ENCODE peak calls at places on chromosomes 5 and 9, in six cellular contexts. V is dorsolateral prefrontal cortex, O is spleen, B is lower lobe of right lung, I is left ventricle myocardium inferior, P is breast epithelium. L is an unnamed sample.

GRCh38 chr5:76402251-76402879 is 720 bp upstream of the IQGAP2 start:
- DNase-seq in B (peak), I (peak), O (peak), V (no peak), P (no peak), L (no peak)

GRCh38 chr9:108662090-108662875 is 193.5 kb downstream of the ACTL7B start:
- DNase-seq in O (no peak), I (no peak), V (no peak), P (no peak), B (no peak), L (peak)

GRCh38 chr5:134020188-134020587 is 15.4 kb upstream of the VDAC1 start:
- DNase-seq in V (no peak), I (no peak), O (peak), B (no peak), P (no peak), L (no peak)

GRCh38 chr9:125747765-125748510 is 765 bp downstream of the PBX3 start:
- DNase-seq in B (peak), V (no peak), O (peak), P (no peak), I (peak), L (peak)

GRCh38 chr5:180026320-180026719 is 45.2 kb downstream of the RNF130 start:
- DNase-seq in I (no peak), P (no peak), O (no peak), B (no peak), V (no peak), L (peak)

GRCh38 chr5:59621477-59621876 is 272.0 kb downstream of the PDE4D start:
- DNase-seq in P (no peak), I (no peak), O (no peak), B (no peak), V (no peak), L (peak)

GRCh38 chr5:34991486-34992238 is 56.1 kb downstream of the AGXT2 start:
- DNase-seq in P (no peak), B (no peak), O (no peak), V (no peak), I (no peak), L (no peak)

GRCh38 chr5:148991606-148992005 is 71.3 kb downstream of the SH3TC2 start:
- DNase-seq in P (no peak), V (no peak), I (no peak), O (no peak), B (no peak), L (no peak)

GRCh38 chr5:145848854-145849253 is 13.7 kb upstream of the PRELID2 start:
- DNase-seq in O (no peak), I (no peak), B (no peak), V (no peak), P (no peak), L (peak)

GRCh38 chr5:10103098-10103497 is 146.6 kb downstream of the ATPSCKMT start:
- DNase-seq in V (no peak), B (no peak), P (no peak), I (no peak), O (no peak), L (no peak)

GRCh38 chr5:95610546-95610945 is 9.3 kb upstream of the GPR150 start:
- DNase-seq in P (no peak), I (no peak), B (no peak), O (no peak), V (no peak), L (no peak)

GRCh38 chr5:107915413-107915812 is 244.7 kb upstream of the EFNA5 start:
- DNase-seq in I (no peak), B (no peak), O (no peak), V (no peak), P (no peak), L (peak)

GRCh38 chr5:114957384-114957783 is 212.3 kb downstream of the TRIM36 start:
- DNase-seq in O (no peak), B (no peak), V (peak), P (no peak), I (no peak), L (no peak)

GRCh38 chr9:122005597-122005996 is 87.5 kb downstream of the TTLL11 start:
- DNase-seq in P (no peak), O (no peak), V (no peak), I (no peak), B (no peak), L (peak)

GRCh38 chr5:10982616-10983015 is 221.6 kb upstream of the DAP start:
- DNase-seq in B (no peak), P (no peak), V (no peak), I (no peak), O (no peak), L (no peak)

GRCh38 chr5:132458651-132459030 is 31.9 kb downstream of the IRF1 start:
- DNase-seq in O (no peak), I (no peak), B (no peak), P (no peak), V (no peak), L (peak)

GRCh38 chr9:129459550-129460322 is 161.2 kb downstream of the C9orf50 start:
- DNase-seq in P (no peak), B (no peak), I (no peak), V (no peak), O (peak), L (no peak)

GRCh38 chr9:129458155-129458661 is 162.7 kb downstream of the C9orf50 start:
- DNase-seq in O (no peak), V (no peak), I (no peak), P (no peak), B (peak), L (no peak)

GRCh38 chr9:129462360-129462759 is 158.5 kb downstream of the C9orf50 start:
- DNase-seq in O (no peak), B (no peak), P (no peak), I (no peak), V (no peak), L (no peak)

GRCh38 chr9:129458663-129459549 is 162.0 kb downstream of the C9orf50 start:
- DNase-seq in I (peak), B (peak), P (no peak), O (peak), V (peak), L (no peak)

GRCh38 chr9:129460323-129461261 is 160.3 kb downstream of the C9orf50 start:
- DNase-seq in O (peak), P (peak), V (peak), I (peak), B (peak), L (peak)
- TF ChIP-seq CTCF in O (no peak), P (peak), V (no peak), I (peak), B (no peak), L (no peak)

GRCh38 chr5:88143693-88144218 is 124.9 kb downstream of the TMEM161B start:
- DNase-seq in B (peak), I (no peak), O (no peak), V (no peak), P (no peak), L (no peak)

GRCh38 chr5:88145603-88146467 is 122.8 kb downstream of the TMEM161B start:
- DNase-seq in V (peak), O (no peak), B (peak), P (no peak), I (no peak), L (no peak)

GRCh38 chr5:88145205-88145602 is 123.4 kb downstream of the TMEM161B start:
- DNase-seq in B (peak), P (no peak), I (no peak), V (no peak), O (no peak), L (no peak)

GRCh38 chr5:88142801-88143692 is 125.6 kb downstream of the TMEM161B start:
- DNase-seq in V (no peak), O (no peak), I (no peak), B (no peak), P (no peak), L (peak)

DNA sequence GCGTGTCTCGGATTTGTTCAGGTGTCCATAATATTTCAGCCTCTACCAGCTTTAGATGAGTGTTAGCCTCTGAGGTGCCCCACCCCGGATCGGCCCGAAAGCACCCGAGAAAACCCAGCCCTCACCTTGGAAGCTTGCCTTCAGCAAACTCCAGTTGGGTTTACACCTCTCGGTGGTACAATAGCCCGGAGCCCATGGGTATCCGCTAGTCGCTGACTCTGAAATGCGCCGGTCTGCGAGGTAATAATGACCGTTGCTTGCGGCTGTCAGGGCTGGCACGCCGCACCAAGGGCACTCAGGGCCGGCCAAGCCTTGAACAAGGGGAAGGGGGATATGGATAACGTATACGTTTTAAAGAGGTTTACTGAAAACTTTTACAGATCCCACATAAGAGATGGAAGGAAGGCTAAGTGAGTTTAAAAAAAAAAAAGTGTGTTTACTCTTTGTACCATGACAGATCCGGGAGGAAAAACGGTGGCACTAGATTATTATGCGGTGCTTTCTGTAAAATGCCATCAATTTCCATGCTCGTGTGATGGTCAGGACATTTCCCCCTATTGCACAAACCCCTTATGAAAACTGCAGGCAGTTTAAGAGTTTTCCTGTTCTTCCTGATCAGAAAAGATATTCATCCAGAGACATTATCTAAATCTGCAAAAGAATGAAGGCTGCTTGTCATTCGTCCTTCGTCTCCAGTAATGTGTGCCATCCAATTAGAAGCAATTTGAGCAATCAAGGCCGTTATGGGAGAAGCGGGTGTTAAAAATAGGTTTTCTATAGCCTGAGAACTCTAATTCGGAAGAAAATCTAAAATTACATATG is 124.2 kb downstream of the TMEM161B start:
- DNase-seq in B (no peak), O (no peak), P (no peak), V (no peak), I (no peak), L (no peak)
- H3K4me3 ChIP-seq in B (peak), O (no peak), P (no peak), V (peak), I (peak), L (no peak)

GRCh38 chr5:140882591-140882899 is 621 bp downstream of the PCDHA13 start:
- DNase-seq in B (no peak), I (no peak), P (no peak), O (no peak), V (no peak), L (no peak)

GRCh38 chr5:140883373-140883772 is 1.4 kb downstream of the PCDHA13 start:
- DNase-seq in B (peak), I (no peak), V (no peak), O (no peak), P (no peak), L (no peak)

GRCh38 chr5:140883927-140884697 is 2.2 kb downstream of the PCDHA13 start:
- DNase-seq in I (no peak), B (peak), V (no peak), P (no peak), O (peak), L (no peak)

GRCh38 chr5:140877262-140877581 is 2.1 kb downstream of the PCDHA12 start:
- DNase-seq in O (peak), P (no peak), B (no peak), V (no peak), I (no peak), L (no peak)

GRCh38 chr5:140881889-140882590 is at the start of gene PCDHA13:
- DNase-seq in B (peak), I (no peak), V (no peak), P (no peak), O (no peak), L (no peak)
- TF ChIP-seq CTCF in B (peak), I (peak), V (peak), P (no peak), O (no peak), L (peak)

GRCh38 chr5:168740055-168740820 is 161.1 kb upstream of the PANK3 start:
- DNase-seq in B (no peak), I (no peak), V (no peak), P (no peak), O (no peak), L (no peak)
- H3K4me3 ChIP-seq in B (no peak), I (peak), V (no peak), P (no peak), O (no peak), L (no peak)

GRCh38 chr9:129182122-129182521 is 4.1 kb upstream of the IER5L start:
- DNase-seq in O (no peak), I (no peak), B (no peak), V (no peak), P (no peak), L (no peak)

GRCh38 chr9:129181246-129181645 is 3.2 kb upstream of the IER5L start:
- DNase-seq in I (no peak), V (no peak), O (no peak), B (no peak), P (no peak), L (no peak)

GRCh38 chr9:129183495-129184308 is 5.6 kb upstream of the IER5L start:
- DNase-seq in I (no peak), V (no peak), O (no peak), P (no peak), B (no peak), L (no peak)

GRCh38 chr9:129184743-129185142 is 6.7 kb upstream of the IER5L start:
- DNase-seq in O (no peak), P (no peak), V (no peak), I (no peak), B (no peak), L (no peak)

DNA sequence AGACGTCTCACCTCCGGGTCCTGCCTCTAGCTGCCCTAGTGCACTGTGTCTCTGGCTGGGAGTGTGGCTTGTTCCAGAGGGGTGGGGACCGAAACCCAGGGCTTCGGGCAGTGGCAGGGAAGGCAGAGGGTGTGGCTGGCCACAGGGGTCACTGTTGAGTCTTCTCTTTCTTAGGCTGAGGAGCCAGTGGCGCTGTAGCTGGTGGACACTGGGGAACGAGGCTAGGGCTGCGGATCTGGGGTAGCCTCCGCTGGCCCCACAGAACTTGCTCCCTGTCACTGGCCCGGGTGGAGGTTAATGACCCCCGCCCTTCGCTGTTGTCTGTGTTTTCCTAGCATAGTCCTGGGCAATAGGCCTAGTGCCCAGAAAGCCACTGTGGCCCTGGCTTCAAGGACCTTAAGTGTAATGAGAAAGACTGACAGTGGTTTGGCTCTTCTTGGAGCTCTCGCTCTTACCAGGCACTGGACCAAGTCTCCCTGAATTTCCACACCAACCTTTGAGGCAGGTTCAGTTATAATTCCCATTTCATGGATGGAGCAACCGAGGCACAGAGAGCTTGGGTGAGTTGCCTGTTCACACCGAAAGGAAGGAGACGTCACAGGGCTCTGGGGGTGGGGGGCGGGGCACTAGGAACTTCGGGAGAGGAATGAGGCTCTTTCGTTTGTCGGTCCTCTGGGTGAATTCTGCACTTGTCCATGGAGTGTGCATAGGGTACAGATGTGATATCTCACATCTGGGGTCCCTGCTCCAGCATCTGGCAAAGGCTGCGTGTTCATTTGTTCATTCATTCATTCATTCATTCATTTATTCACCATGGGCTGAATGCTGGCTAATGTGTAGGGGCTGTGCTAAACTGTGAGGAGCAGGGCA is 4.8 kb upstream of the IER5L start:
- DNase-seq in B (no peak), O (no peak), I (no peak), V (no peak), P (no peak), L (no peak)
- TF ChIP-seq CTCF in B (peak), O (no peak), I (peak), V (peak), P (no peak), L (peak)

DNA sequence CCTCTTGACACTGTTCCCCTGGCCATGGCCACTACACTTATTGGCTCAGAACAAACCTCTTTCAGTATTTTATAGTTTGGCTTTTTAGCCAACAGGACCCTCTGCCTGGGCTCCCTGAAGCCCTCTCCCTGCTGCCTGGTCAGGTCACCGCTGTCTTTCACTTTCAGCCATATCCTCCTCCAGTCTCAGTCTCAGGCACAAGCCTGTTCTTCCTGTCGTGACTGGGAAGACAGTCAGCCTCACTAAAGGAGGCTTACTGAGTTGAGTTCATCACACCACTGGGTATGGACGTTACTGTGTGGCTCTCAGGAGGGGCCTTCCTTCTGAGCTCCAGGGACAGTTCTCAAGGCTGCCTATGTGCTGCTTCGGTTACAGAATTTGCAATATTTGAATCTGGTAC is 2.0 kb downstream of the QSOX2 start:
- DNase-seq in I (no peak), P (no peak), B (no peak), V (no peak), O (no peak), L (no peak)
- H3K4me3 ChIP-seq in I (no peak), P (no peak), B (no peak), V (no peak), O (no peak), L (no peak)

GRCh38 chr5:120464627-120465280 is 654 bp downstream of the PRR16 start:
- DNase-seq in B (no peak), I (peak), O (peak), V (no peak), P (no peak), L (peak)
- TF ChIP-seq CTCF in B (no peak), I (no peak), O (no peak), V (no peak), P (no peak), L (no peak)

DNA sequence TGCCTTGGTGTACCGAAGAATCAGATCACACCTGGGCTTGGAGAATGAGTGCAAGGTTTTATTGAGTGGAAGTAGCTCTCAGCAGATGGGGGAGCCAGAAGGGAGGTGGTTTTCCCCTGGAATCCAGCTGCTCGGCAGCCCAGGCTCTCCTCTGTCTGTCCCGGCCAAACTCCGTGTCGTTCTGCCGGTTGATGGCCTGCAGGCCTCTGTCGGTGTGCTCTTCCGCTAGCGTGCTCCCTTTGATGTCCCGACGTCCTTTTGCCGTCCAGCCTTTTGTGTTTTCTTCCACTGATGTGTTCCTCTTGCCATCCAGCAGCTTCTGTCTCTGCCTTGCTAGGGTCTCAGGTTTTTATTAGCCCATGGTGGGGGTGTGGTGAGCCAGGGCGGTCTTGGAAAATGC is 28.0 kb upstream of the MIER3 start:
- DNase-seq in P (no peak), B (no peak), O (no peak), I (no peak), V (no peak), L (no peak)
- H3K4me3 ChIP-seq in P (no peak), B (no peak), O (no peak), I (no peak), V (no peak), L (no peak)

GRCh38 chr9:88076286-88077070 is 61.8 kb downstream of the SPATA31C2 start:
- DNase-seq in B (peak), V (peak), I (peak), P (peak), O (peak), L (peak)
- TF ChIP-seq CTCF in B (no peak), V (peak), I (peak), P (no peak), O (no peak), L (no peak)